ENCODE peak calls at places on chromosomes 5 and 9, in nine cellular contexts. F is naive thymus-derived CD8-positive, alpha-beta T cell; D is activated T-helper 9 cell treated with anti-CD3 and anti-CD28 coated beads, Interleukin-2, amount 50 U/mL, for 16 hours; J is iPS-NIHi11; B is CD4-positive, alpha-beta memory T cell; M is activated B cell treated with CpG ODN at 0.5 μM for 24 hours; Y is fibroblast of mammary gland; P is nephron progenitor cell; U is A172. Z is an unnamed sample.
A peak's percentile ranks its signal among the peaks of the same experiment; 100 is the strongest.

GRCh38 chr5:107248065-107248695 is 422.6 kb downstream of the EFNA5 start:
- DNase-seq in F (no peak), D (no peak), J (peak; percentile 80), B (no peak), M (no peak), Y (peak; percentile 58), P (peak; percentile 67), U (peak; percentile 57), Z (peak; percentile 29)

GRCh38 chr5:3590967-3591900 is 4.4 kb upstream of the IRX1 start:
- DNase-seq in F (no peak), D (no peak), J (no peak), B (no peak), M (no peak), Y (no peak), P (peak; percentile 29), U (no peak), Z (peak; percentile 53)

GRCh38 chr9:88303785-88304495 is 84.3 kb upstream of the SPIN1 start:
- DNase-seq in F (no peak), D (peak; percentile 19), J (no peak), B (no peak), M (no peak), Y (peak; percentile 45), P (no peak), U (peak; percentile 34), Z (no peak)

GRCh38 chr5:35048910-35049309 is 1.2 kb upstream of the AGXT2 start:
- DNase-seq in F (no peak), D (no peak), J (no peak), B (no peak), M (no peak), Y (no peak), P (no peak), U (no peak), Z (no peak)

GRCh38 chr5:14266686-14267085 is 123.5 kb downstream of the TRIO start:
- DNase-seq in F (no peak), D (no peak), J (no peak), B (no peak), M (no peak), Y (no peak), P (no peak), U (no peak), Z (no peak)

GRCh38 chr5:173781826-173782670 is 106.1 kb upstream of the CPEB4 start:
- DNase-seq in F (peak; percentile 9), D (peak; percentile 27), J (no peak), B (peak; percentile 76), M (peak; percentile 50), Y (peak; percentile 96), P (no peak), U (peak; percentile 97), Z (peak; percentile 37)

GRCh38 chr5:45101146-45101545 is 292.4 kb downstream of the MRPS30 start:
- DNase-seq in F (no peak), D (no peak), J (no peak), B (no peak), M (no peak), Y (no peak), P (no peak), U (no peak), Z (no peak)

GRCh38 chr9:27549196-27549737 is 19.7 kb upstream of the MOB3B start:
- DNase-seq in F (no peak), D (no peak), J (no peak), B (no peak), M (no peak), Y (peak; percentile 76), P (no peak), U (no peak), Z (no peak)

GRCh38 chr9:614421-614820 is 227.1 kb upstream of the DMRT1 start:
- DNase-seq in F (no peak), D (no peak), J (no peak), B (no peak), M (no peak), Y (no peak), P (no peak), U (peak; percentile 43), Z (no peak)

GRCh38 chr5:32170303-32171170 is 3.6 kb downstream of the GOLPH3 start:
- DNase-seq in F (no peak), D (no peak), J (no peak), B (no peak), M (no peak), Y (peak; percentile 95), P (no peak), U (peak; percentile 13), Z (no peak)

GRCh38 chr5:10524376-10525123 is 39.3 kb upstream of the ANKRD33B start:
- DNase-seq in F (no peak), D (no peak), J (no peak), B (no peak), M (no peak), Y (peak; percentile 100), P (no peak), U (peak; percentile 85), Z (no peak)

GRCh38 chr5:53326420-53327153 is 153.8 kb upstream of the FST start:
- DNase-seq in F (no peak), D (no peak), J (no peak), B (no peak), M (no peak), Y (peak; percentile 90), P (no peak), U (no peak), Z (no peak)

GRCh38 chr5:152532714-152533113 is 127.6 kb upstream of the NMUR2 start:
- DNase-seq in F (no peak), D (no peak), J (peak; percentile 48), B (peak; percentile 9), M (no peak), Y (peak; percentile 71), P (peak; percentile 13), U (peak; percentile 63), Z (no peak)

GRCh38 chr5:95832664-95833063 is 10.1 kb upstream of the GLRX start:
- DNase-seq in F (no peak), D (no peak), J (no peak), B (no peak), M (no peak), Y (no peak), P (no peak), U (no peak), Z (no peak)

GRCh38 chr5:146039420-146039819 is 66.0 kb downstream of the PLAC8L1 start:
- DNase-seq in F (no peak), D (no peak), J (no peak), B (no peak), M (no peak), Y (no peak), P (no peak), U (no peak), Z (no peak)

GRCh38 chr9:87259543-87259942 is 238.1 kb upstream of the DAPK1 start:
- DNase-seq in F (no peak), D (no peak), J (no peak), B (no peak), M (no peak), Y (peak; percentile 75), P (peak; percentile 16), U (no peak), Z (no peak)

GRCh38 chr9:127225747-127226646 is 38.6 kb upstream of the GARNL3 start:
- DNase-seq in F (no peak), D (no peak), J (no peak), B (no peak), M (peak; percentile 26), Y (peak; percentile 48), P (no peak), U (no peak), Z (no peak)

GRCh38 chr5:31194892-31195291 is 1.4 kb downstream of the CDH6 start:
- DNase-seq in F (no peak), D (no peak), J (no peak), B (no peak), M (no peak), Y (peak; percentile 1), P (no peak), U (peak; percentile 33), Z (no peak)

Z was measured in ELF-1.